ENCODE peak calls at places on chromosome 19, in five cellular contexts. One of them, this sample, is unnamed.

GRCh38 chr19:11763611-11764010 is 3.2 kb upstream of the ZNF441 start:
- DNase-seq in SK-N-SH: no peak
- DNase-seq in endothelial cell of umbilical vein: no peak
- DNase-seq in GM12878: no peak
- DNase-seq in HCT116: no peak
- DNase-seq in this sample: no peak

GRCh38 chr19:44552324-44552723 is 22.8 kb upstream of the CEACAM20 start:
- DNase-seq in SK-N-SH: peak; percentile 40
- DNase-seq in endothelial cell of umbilical vein: peak; percentile 45
- DNase-seq in GM12878: no peak
- DNase-seq in HCT116: peak; percentile 63
- DNase-seq in this sample: no peak

GRCh38 chr19:42926781-42927180 is 9.1 kb upstream of the PSG6 start:
- DNase-seq in SK-N-SH: no peak
- DNase-seq in endothelial cell of umbilical vein: no peak
- DNase-seq in GM12878: no peak
- DNase-seq in HCT116: no peak
- DNase-seq in this sample: no peak

GRCh38 chr19:44904426-44904994 is 1.1 kb upstream of the APOE start:
- DNase-seq in SK-N-SH: peak; percentile 59
- DNase-seq in endothelial cell of umbilical vein: no peak
- DNase-seq in GM12878: no peak
- DNase-seq in HCT116: no peak
- DNase-seq in this sample: no peak

GRCh38 chr19:48650974-48651681 is 5.1 kb upstream of the CA11 start:
- DNase-seq in SK-N-SH: no peak
- DNase-seq in endothelial cell of umbilical vein: no peak
- DNase-seq in GM12878: no peak
- DNase-seq in HCT116: no peak
- DNase-seq in this sample: no peak

GRCh38 chr19:4811328-4812131 is 20.0 kb downstream of the TICAM1 start:
- DNase-seq in SK-N-SH: peak; percentile 82
- DNase-seq in endothelial cell of umbilical vein: peak; percentile 68
- DNase-seq in GM12878: no peak
- DNase-seq in HCT116: peak; percentile 58
- DNase-seq in this sample: peak; percentile 89

GRCh38 chr19:35248310-35249145 is at the start of gene LSR:
- DNase-seq in SK-N-SH: no peak
- DNase-seq in endothelial cell of umbilical vein: no peak
- DNase-seq in GM12878: peak; percentile 70
- DNase-seq in HCT116: peak; percentile 94
- DNase-seq in this sample: peak; percentile 85

GRCh38 chr19:49946415-49946814 is 14.6 kb downstream of the SIGLEC11 start:
- DNase-seq in SK-N-SH: no peak
- DNase-seq in endothelial cell of umbilical vein: no peak
- DNase-seq in GM12878: no peak
- DNase-seq in HCT116: no peak
- DNase-seq in this sample: peak; percentile 24

GRCh38 chr19:46461537-46461936 is 9.8 kb downstream of the PNMA8A start:
- DNase-seq in SK-N-SH: no peak
- DNase-seq in endothelial cell of umbilical vein: no peak
- DNase-seq in GM12878: no peak
- DNase-seq in HCT116: no peak
- DNase-seq in this sample: no peak

GRCh38 chr19:47391510-47392223 is 27.7 kb downstream of the MEIS3 start:
- DNase-seq in SK-N-SH: peak; percentile 82
- DNase-seq in endothelial cell of umbilical vein: peak; percentile 60
- DNase-seq in GM12878: peak; percentile 12
- DNase-seq in HCT116: peak; percentile 49
- DNase-seq in this sample: peak; percentile 79

GRCh38 chr19:41339936-41340335 is 13.8 kb downstream of the TGFB1 start:
- DNase-seq in SK-N-SH: no peak
- DNase-seq in endothelial cell of umbilical vein: no peak
- DNase-seq in GM12878: no peak
- DNase-seq in HCT116: no peak
- DNase-seq in this sample: no peak

GRCh38 chr19:5805465-5806132 is 732 bp downstream of the NRTN start:
- DNase-seq in SK-N-SH: peak; percentile 91
- DNase-seq in endothelial cell of umbilical vein: peak; percentile 34
- DNase-seq in GM12878: no peak
- DNase-seq in HCT116: no peak
- DNase-seq in this sample: peak; percentile 73

GRCh38 chr19:3608750-3609322 is 2.2 kb upstream of the TBXA2R start:
- DNase-seq in SK-N-SH: no peak
- DNase-seq in endothelial cell of umbilical vein: peak; percentile 12
- DNase-seq in GM12878: no peak
- DNase-seq in HCT116: no peak
- DNase-seq in this sample: no peak

GRCh38 chr19:30630289-30631034 is 258.3 kb downstream of the ZNF536 start:
- DNase-seq in SK-N-SH: peak; percentile 73
- DNase-seq in endothelial cell of umbilical vein: no peak
- DNase-seq in GM12878: no peak
- DNase-seq in HCT116: no peak
- DNase-seq in this sample: no peak

GRCh38 chr19:47758433-47758784 is 13.1 kb downstream of the NOP53 start:
- DNase-seq in SK-N-SH: no peak
- DNase-seq in endothelial cell of umbilical vein: no peak
- DNase-seq in GM12878: no peak
- DNase-seq in HCT116: no peak
- DNase-seq in this sample: no peak

GRCh38 chr19:34837262-34837661 is 64.2 kb upstream of the ZNF599 start:
- DNase-seq in SK-N-SH: peak; percentile 89
- DNase-seq in endothelial cell of umbilical vein: peak; percentile 82
- DNase-seq in GM12878: no peak
- DNase-seq in HCT116: no peak
- DNase-seq in this sample: no peak

GRCh38 chr19:16899566-16900075 is 10.8 kb downstream of the F2RL3 start:
- DNase-seq in SK-N-SH: peak; percentile 53
- DNase-seq in endothelial cell of umbilical vein: peak; percentile 16
- DNase-seq in GM12878: no peak
- DNase-seq in HCT116: peak; percentile 35
- DNase-seq in this sample: no peak

GRCh38 chr19:37087110-37087509 is 8.9 kb downstream of the ZNF420 start:
- DNase-seq in SK-N-SH: no peak
- DNase-seq in endothelial cell of umbilical vein: no peak
- DNase-seq in GM12878: no peak
- DNase-seq in HCT116: no peak
- DNase-seq in this sample: no peak

GRCh38 chr19:41265376-41266153 is 1.4 kb downstream of the HNRNPUL1 start:
- DNase-seq in SK-N-SH: peak; percentile 27
- DNase-seq in endothelial cell of umbilical vein: peak; percentile 34
- DNase-seq in GM12878: no peak
- DNase-seq in HCT116: no peak
- DNase-seq in this sample: no peak

GRCh38 chr19:48461982-48462655 is 6.7 kb downstream of the KCNJ14 start:
- DNase-seq in SK-N-SH: peak; percentile 74
- DNase-seq in endothelial cell of umbilical vein: no peak
- DNase-seq in GM12878: no peak
- DNase-seq in HCT116: peak; percentile 21
- DNase-seq in this sample: no peak

GRCh38 chr19:13132471-13133166 is 14.6 kb downstream of the NACC1 start:
- DNase-seq in SK-N-SH: no peak
- DNase-seq in endothelial cell of umbilical vein: no peak
- DNase-seq in GM12878: no peak
- DNase-seq in HCT116: no peak
- DNase-seq in this sample: no peak

GRCh38 chr19:41903161-41903953 is 20.4 kb downstream of the ARHGEF1 start:
- DNase-seq in SK-N-SH: no peak
- DNase-seq in endothelial cell of umbilical vein: no peak
- DNase-seq in GM12878: no peak
- DNase-seq in HCT116: no peak
- DNase-seq in this sample: no peak

GRCh38 chr19:374183-374885 is 29.7 kb upstream of the MIER2 start:
- DNase-seq in SK-N-SH: no peak
- DNase-seq in endothelial cell of umbilical vein: no peak
- DNase-seq in GM12878: no peak
- DNase-seq in HCT116: no peak
- DNase-seq in this sample: no peak

GRCh38 chr19:55251296-55252081 is 7.3 kb downstream of the PPP6R1 start:
- DNase-seq in SK-N-SH: peak; percentile 9
- DNase-seq in endothelial cell of umbilical vein: peak; percentile 20
- DNase-seq in GM12878: no peak
- DNase-seq in HCT116: no peak
- DNase-seq in this sample: no peak

GRCh38 chr19:7832781-7833180 is 2.8 kb downstream of the EVI5L start:
- DNase-seq in SK-N-SH: no peak
- DNase-seq in endothelial cell of umbilical vein: peak; percentile 20
- DNase-seq in GM12878: no peak
- DNase-seq in HCT116: no peak
- DNase-seq in this sample: no peak

GRCh38 chr19:7830823-7831222 is 805 bp downstream of the EVI5L start:
- DNase-seq in SK-N-SH: no peak
- DNase-seq in endothelial cell of umbilical vein: no peak
- DNase-seq in GM12878: no peak
- DNase-seq in HCT116: no peak
- DNase-seq in this sample: no peak

GRCh38 chr19:7830272-7830771 is 304 bp downstream of the EVI5L start:
- DNase-seq in SK-N-SH: no peak
- DNase-seq in endothelial cell of umbilical vein: no peak
- DNase-seq in GM12878: no peak
- DNase-seq in HCT116: no peak
- DNase-seq in this sample: no peak

GRCh38 chr19:7832009-7832408 is 2.0 kb downstream of the EVI5L start:
- DNase-seq in SK-N-SH: no peak
- DNase-seq in endothelial cell of umbilical vein: no peak
- DNase-seq in GM12878: no peak
- DNase-seq in HCT116: no peak
- DNase-seq in this sample: no peak

GRCh38 chr19:7831452-7831851 is 1.4 kb downstream of the EVI5L start:
- DNase-seq in SK-N-SH: no peak
- DNase-seq in endothelial cell of umbilical vein: no peak
- DNase-seq in GM12878: no peak
- DNase-seq in HCT116: peak; percentile 66
- DNase-seq in this sample: no peak
- TF ChIP-seq CTCF in SK-N-SH: peak; percentile 13
- TF ChIP-seq CTCF in endothelial cell of umbilical vein: peak; percentile 37
- TF ChIP-seq CTCF in GM12878: peak; percentile 8
- TF ChIP-seq CTCF in HCT116: peak; percentile 74
- TF ChIP-seq CTCF in this sample: peak; percentile 40

DNA sequence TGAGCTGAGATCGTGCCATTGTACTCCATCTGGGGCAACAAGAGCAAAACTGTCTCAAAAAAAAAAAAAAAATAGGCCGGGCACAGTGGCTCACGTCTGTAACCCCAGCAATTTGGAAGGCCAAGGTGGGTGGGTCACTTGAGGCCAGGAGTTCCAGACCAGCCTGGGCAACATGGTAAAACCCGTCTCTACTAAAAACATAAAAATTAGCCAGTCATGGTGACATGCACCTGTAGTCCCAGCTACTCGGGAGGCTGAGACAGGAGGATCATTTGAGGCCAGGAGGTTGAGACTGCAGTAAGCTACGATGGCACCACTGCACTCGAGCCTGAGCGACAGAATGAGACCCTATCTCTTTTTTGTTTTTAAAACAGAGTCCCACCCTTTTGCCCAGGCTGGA is 3.9 kb downstream of the IQCN start:
- DNase-seq in SK-N-SH: no peak
- DNase-seq in endothelial cell of umbilical vein: no peak
- DNase-seq in GM12878: no peak
- DNase-seq in HCT116: no peak
- DNase-seq in this sample: no peak
- TF ChIP-seq POLR2AphosphoS5 in SK-N-SH: no peak
- TF ChIP-seq POLR2AphosphoS5 in endothelial cell of umbilical vein: no peak
- TF ChIP-seq POLR2AphosphoS5 in GM12878: no peak
- TF ChIP-seq POLR2AphosphoS5 in HCT116: no peak
- TF ChIP-seq POLR2AphosphoS5 in this sample: no peak

DNA sequence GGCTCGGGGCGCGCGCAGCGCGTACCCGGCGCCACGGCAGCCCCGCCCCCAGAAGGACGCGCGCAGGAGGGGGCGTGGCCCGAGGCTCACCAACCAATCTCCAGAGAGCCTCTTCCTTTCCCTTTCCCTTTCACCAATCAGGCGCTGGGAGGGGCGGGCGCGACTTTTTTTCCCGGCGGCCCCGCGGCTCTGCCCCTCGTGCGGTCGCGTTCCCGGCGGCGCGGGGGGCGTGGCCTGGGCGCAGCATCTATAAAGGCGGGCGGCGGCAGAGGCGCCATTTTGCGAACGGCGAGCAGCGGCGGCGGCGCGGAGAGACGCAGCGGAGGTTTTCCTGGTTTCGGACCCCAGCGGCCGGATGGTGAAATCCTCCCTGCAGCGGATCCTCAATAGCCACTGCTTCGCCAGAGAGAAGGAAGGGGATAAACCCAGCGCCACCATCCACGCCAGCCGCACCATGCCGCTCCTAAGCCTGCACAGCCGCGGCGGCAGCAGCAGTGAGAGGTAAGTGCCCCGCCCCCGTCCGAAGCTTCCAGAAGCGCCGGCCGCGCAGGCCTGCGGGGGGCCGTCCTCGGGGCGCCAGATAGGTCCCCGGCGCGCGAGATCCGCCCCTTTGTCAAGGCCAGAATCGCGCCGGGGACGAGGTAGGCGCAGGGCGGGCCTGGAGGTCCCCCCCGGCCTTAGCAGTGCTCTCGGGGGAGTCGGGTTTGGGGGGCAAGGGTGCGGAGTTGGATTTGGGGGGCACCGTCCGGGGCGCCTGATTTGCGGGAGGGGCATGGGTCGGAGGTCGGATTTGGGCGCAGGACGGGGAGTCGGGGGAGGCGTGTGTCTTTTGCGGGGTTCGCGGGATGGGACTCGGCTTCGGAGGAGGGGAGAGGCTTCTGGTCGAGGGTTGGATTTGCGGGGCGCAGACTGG is 12.5 kb downstream of the PEAK3 start:
- DNase-seq in SK-N-SH: peak; percentile 100
- DNase-seq in endothelial cell of umbilical vein: peak; percentile 95
- DNase-seq in GM12878: peak; percentile 66
- DNase-seq in HCT116: peak; percentile 85
- DNase-seq in this sample: peak; percentile 98
- TF ChIP-seq CTCF in SK-N-SH: peak; percentile 26
- TF ChIP-seq CTCF in endothelial cell of umbilical vein: no peak
- TF ChIP-seq CTCF in GM12878: peak; percentile 9
- TF ChIP-seq CTCF in HCT116: no peak
- TF ChIP-seq CTCF in this sample: peak; percentile 64

GRCh38 chr19:14165986-14166385 is 29.6 kb upstream of the ASF1B start:
- DNase-seq in SK-N-SH: peak; percentile 36
- DNase-seq in endothelial cell of umbilical vein: no peak
- DNase-seq in GM12878: no peak
- DNase-seq in HCT116: no peak
- DNase-seq in this sample: no peak
- TF ChIP-seq POLR2AphosphoS5 in SK-N-SH: no peak
- TF ChIP-seq POLR2AphosphoS5 in endothelial cell of umbilical vein: no peak
- TF ChIP-seq POLR2AphosphoS5 in GM12878: no peak
- TF ChIP-seq POLR2AphosphoS5 in HCT116: no peak
- TF ChIP-seq POLR2AphosphoS5 in this sample: no peak